ENCODE peak calls at places on chromosome 18, in seven cellular contexts. N is nephron progenitor cell, B is HCT116, W is stomach, C is mesothelial cell of epicardium, L is fibroblast of pulmonary artery, F is natural killer cell. X is an unnamed sample.

GRCh38 chr18:74116628-74117554 is 30.7 kb downstream of the FBXO15 start:
- DNase-seq in W (no peak), N (peak; percentile 10), L (peak; percentile 66), F (no peak), B (peak; percentile 8), C (no peak), X (no peak)

GRCh38 chr18:25648724-25649260 is 296.8 kb upstream of the ZNF521 start:
- DNase-seq in B (no peak), L (no peak), N (no peak), C (no peak), W (no peak), F (no peak), X (no peak)

GRCh38 chr18:65468881-65469280 is 281.9 kb upstream of the CDH7 start:
- DNase-seq in L (no peak), C (no peak), B (no peak), W (no peak), F (no peak), N (no peak), X (no peak)

GRCh38 chr18:25998461-25998860 is 92.0 kb downstream of the SS18 start:
- DNase-seq in W (no peak), C (no peak), L (no peak), B (no peak), N (no peak), F (no peak), X (no peak)

GRCh38 chr18:58045265-58046086 is 1.4 kb downstream of the NEDD4L start:
- DNase-seq in W (peak; percentile 78), N (peak; percentile 64), F (peak; percentile 20), B (peak; percentile 48), C (peak; percentile 41), L (peak; percentile 28), X (no peak)

GRCh38 chr18:21669736-21670135 is 34.8 kb downstream of the ABHD3 start:
- DNase-seq in B (peak; percentile 13), W (no peak), N (no peak), F (no peak), L (no peak), C (no peak), X (no peak)

GRCh38 chr18:79384834-79385233 is 10.9 kb upstream of the NFATC1 start:
- DNase-seq in N (no peak), C (no peak), F (no peak), B (no peak), W (no peak), L (no peak), X (peak; percentile 53)

GRCh38 chr18:26458526-26459232 is 89.7 kb downstream of the KCTD1 start:
- DNase-seq in C (no peak), F (no peak), N (no peak), B (no peak), W (no peak), L (peak; percentile 55), X (no peak)

GRCh38 chr18:69599377-69599776 is 198.7 kb downstream of the DOK6 start:
- DNase-seq in L (no peak), N (no peak), W (no peak), F (no peak), C (no peak), B (no peak), X (no peak)

GRCh38 chr18:5463390-5463789 is 80.4 kb downstream of the EPB41L3 start:
- DNase-seq in N (no peak), B (no peak), L (peak; percentile 93), C (no peak), W (no peak), F (no peak), X (no peak)

GRCh38 chr18:79806976-79807841 is 9.5 kb downstream of the KCNG2 start:
- DNase-seq in B (no peak), L (no peak), C (no peak), W (no peak), F (no peak), N (no peak), X (no peak)

GRCh38 chr18:22032392-22032961 is 136.9 kb upstream of the GATA6 start:
- DNase-seq in B (peak; percentile 88), C (no peak), W (peak; percentile 48), N (no peak), F (no peak), L (peak; percentile 73), X (no peak)

GRCh38 chr18:69491576-69491975 is 90.9 kb downstream of the DOK6 start:
- DNase-seq in F (no peak), C (no peak), W (no peak), N (no peak), L (no peak), B (no peak), X (no peak)

GRCh38 chr18:35467624-35468016 is 30.1 kb downstream of the INO80C start:
- DNase-seq in C (no peak), L (no peak), F (no peak), B (no peak), N (no peak), W (no peak), X (no peak)

GRCh38 chr18:80088036-80088435 is 21.0 kb upstream of the ADNP2 start:
- DNase-seq in W (no peak), C (no peak), L (no peak), B (no peak), F (no peak), N (no peak), X (no peak)

GRCh38 chr18:66193394-66193793 is 410.5 kb downstream of the CDH19 start:
- DNase-seq in N (no peak), C (no peak), F (no peak), B (no peak), L (no peak), W (no peak), X (no peak)

GRCh38 chr18:35517715-35518114 is 20.0 kb upstream of the INO80C start:
- DNase-seq in N (no peak), L (no peak), W (no peak), C (no peak), B (no peak), F (no peak), X (no peak)

GRCh38 chr18:36301884-36302283 is 4.4 kb downstream of the FHOD3 start:
- DNase-seq in W (no peak), C (no peak), B (no peak), F (no peak), N (no peak), L (no peak), X (no peak)

GRCh38 chr18:57443716-57444115 is 8.5 kb downstream of the ONECUT2 start:
- DNase-seq in W (no peak), N (no peak), B (no peak), C (no peak), F (no peak), L (no peak), X (no peak)

GRCh38 chr18:59249186-59249774 is 24.0 kb downstream of the RAX start:
- DNase-seq in C (no peak), B (peak; percentile 75), L (peak; percentile 90), W (no peak), F (no peak), N (peak; percentile 59), X (no peak)

GRCh38 chr18:59264651-59265245 is 8.5 kb downstream of the RAX start:
- DNase-seq in C (no peak), B (no peak), N (no peak), L (no peak), F (no peak), W (no peak), X (no peak)

GRCh38 chr18:45775241-45775676 is 50.2 kb upstream of the SIGLEC15 start:
- DNase-seq in W (peak; percentile 77), L (peak; percentile 88), C (no peak), F (peak; percentile 28), B (peak; percentile 69), N (peak; percentile 26), X (peak; percentile 81)

GRCh38 chr18:47254341-47254939 is 3.0 kb upstream of the SKOR2 start:
- DNase-seq in C (no peak), F (no peak), W (no peak), B (no peak), L (peak; percentile 62), N (peak; percentile 98), X (no peak)

GRCh38 chr18:76258209-76258608 is 236.8 kb downstream of the ZNF516 start:
- DNase-seq in B (no peak), N (no peak), F (no peak), C (no peak), L (peak; percentile 8), W (no peak), X (no peak)

GRCh38 chr18:54679318-54680149 is 88.5 kb downstream of the DYNAP start:
- DNase-seq in N (no peak), F (no peak), L (peak; percentile 93), B (peak; percentile 62), C (no peak), W (no peak), X (no peak)

GRCh38 chr18:63895190-63895589 is 7.7 kb downstream of the SERPINB2 start:
- DNase-seq in L (no peak), F (no peak), W (no peak), B (no peak), N (no peak), C (no peak), X (no peak)
- TF ChIP-seq CTCF in L (no peak), F (no peak), W (no peak), B (no peak), N (no peak), C (no peak), X (no peak)

DNA sequence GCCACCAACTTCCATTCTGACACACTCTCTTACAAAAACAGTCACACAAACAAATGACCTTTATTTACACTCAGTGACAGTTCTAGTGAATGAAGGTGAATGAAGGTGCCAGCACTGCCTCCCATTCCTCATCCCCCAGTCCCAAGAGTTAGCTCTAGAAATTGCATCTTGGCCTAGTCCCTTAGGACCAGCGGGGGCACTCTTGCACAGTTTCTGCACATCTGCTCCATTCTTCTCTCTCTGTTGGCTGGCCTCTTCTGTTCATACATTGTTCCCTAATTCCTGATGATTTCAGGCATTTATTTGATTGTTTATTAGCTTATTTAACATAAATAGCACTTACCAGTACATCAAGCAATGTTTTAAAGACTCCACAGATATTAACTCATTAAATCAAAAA is 30.9 kb downstream of the GAREM1 start:
- DNase-seq in W (no peak), B (peak; percentile 15), N (no peak), L (no peak), F (no peak), C (no peak), X (no peak)
- TF ChIP-seq CTCF in W (no peak), B (peak; percentile 13), N (no peak), L (peak; percentile 41), F (no peak), C (no peak), X (no peak)

GRCh38 chr18:23053756-23054457 is 81.4 kb upstream of the CABLES1 start:
- DNase-seq in W (peak; percentile 27), L (peak; percentile 64), C (no peak), F (no peak), B (no peak), N (peak; percentile 41), X (no peak)
- TF ChIP-seq CTCF in W (no peak), L (peak; percentile 44), C (no peak), F (no peak), B (no peak), N (peak; percentile 44), X (no peak)

GRCh38 chr18:62569081-62569480 is 46.3 kb downstream of the ZCCHC2 start:
- DNase-seq in C (no peak), B (no peak), W (no peak), F (no peak), N (no peak), L (no peak), X (no peak)

GRCh38 chr18:62564044-62564443 is 41.2 kb downstream of the ZCCHC2 start:
- DNase-seq in W (no peak), C (no peak), F (no peak), N (no peak), B (no peak), L (no peak), X (no peak)

GRCh38 chr18:62571037-62571436 is 48.2 kb downstream of the ZCCHC2 start:
- DNase-seq in W (no peak), C (no peak), N (no peak), L (no peak), B (no peak), F (no peak), X (no peak)

GRCh38 chr18:62566818-62567217 is 44.0 kb downstream of the ZCCHC2 start:
- DNase-seq in N (no peak), C (no peak), W (no peak), B (no peak), F (no peak), L (no peak), X (no peak)

GRCh38 chr18:62566199-62566598 is 43.4 kb downstream of the ZCCHC2 start:
- DNase-seq in N (no peak), F (no peak), L (peak; percentile 30), B (no peak), W (peak; percentile 43), C (no peak), X (no peak)
- TF ChIP-seq CTCF in N (no peak), F (no peak), L (peak; percentile 18), B (peak; percentile 19), W (no peak), C (no peak), X (no peak)

X was measured in coronary artery.